ENCODE peak calls at places on chromosome 17, in six cellular contexts. H is omental fat pad, F is pancreas, B is cardiac fibroblast, O is epithelial cell of esophagus, G is fibroblast of lung. W is an unnamed sample.

GRCh38 chr17:19492140-19492539 is 41.5 kb upstream of the SLC47A1 start:
- DNase-seq in O (no peak), G (no peak), B (no peak), F (no peak), H (no peak), W (no peak)

GRCh38 chr17:47218896-47219430 is 9.8 kb downstream of the MYL4 start:
- DNase-seq in O (no peak), G (no peak), H (no peak), F (no peak), B (no peak), W (no peak)

GRCh38 chr17:6205525-6205924 is 135.3 kb downstream of the WSCD1 start:
- DNase-seq in F (no peak), H (no peak), G (no peak), O (no peak), B (no peak), W (no peak)

GRCh38 chr17:36463916-36464764 is 22.3 kb upstream of the ZNHIT3 start:
- DNase-seq in G (peak), O (peak), F (peak), H (no peak), B (peak), W (peak)

GRCh38 chr17:44795421-44795820 is 34.7 kb downstream of the GJC1 start:
- DNase-seq in G (no peak), H (no peak), F (no peak), O (no peak), B (no peak), W (no peak)

GRCh38 chr17:43431741-43432523 is 33.1 kb downstream of the ARL4D start:
- DNase-seq in F (no peak), H (no peak), B (peak), G (peak), O (no peak), W (no peak)

GRCh38 chr17:47806913-47807255 is 14.7 kb downstream of the OSBPL7 start:
- DNase-seq in O (no peak), F (no peak), G (no peak), H (no peak), B (no peak), W (no peak)

GRCh38 chr17:1646199-1646875 is 805 bp upstream of the SCARF1 start:
- DNase-seq in B (no peak), H (no peak), G (no peak), O (no peak), F (no peak), W (no peak)

GRCh38 chr17:82287849-82288601 is 14.5 kb upstream of the CSNK1D start:
- DNase-seq in O (peak), G (peak), H (no peak), B (peak), F (peak), W (no peak)

GRCh38 chr17:75531724-75532090 is 6.2 kb downstream of the LLGL2 start:
- DNase-seq in F (no peak), G (no peak), H (no peak), B (no peak), O (peak), W (no peak)

GRCh38 chr17:81345211-81346089 is 49.8 kb upstream of the BAHCC1 start:
- DNase-seq in F (peak), B (peak), H (no peak), O (peak), G (peak), W (peak)

GRCh38 chr17:80477647-80478478 is 1.5 kb upstream of the NPTX1 start:
- DNase-seq in F (peak), O (peak), B (peak), G (peak), H (no peak), W (no peak)

GRCh38 chr17:13740692-13741091 is 139.0 kb upstream of the HS3ST3A1 start:
- DNase-seq in O (no peak), B (peak), H (no peak), F (no peak), G (peak), W (no peak)

GRCh38 chr17:71936977-71937376 is 183.8 kb upstream of the SOX9 start:
- DNase-seq in G (no peak), B (no peak), F (no peak), O (peak), H (no peak), W (no peak)

GRCh38 chr17:47252209-47252608 is 1.4 kb upstream of the ITGB3 start:
- DNase-seq in G (no peak), F (no peak), H (no peak), B (no peak), O (no peak), W (no peak)

GRCh38 chr17:67558740-67559380 is 158.9 kb upstream of the NOL11 start:
- DNase-seq in B (peak), G (no peak), O (peak), H (peak), F (no peak), W (no peak)

GRCh38 chr17:33989357-33990148 is 265.5 kb upstream of the CCL2 start:
- DNase-seq in O (no peak), F (no peak), G (no peak), H (no peak), B (no peak), W (no peak)

GRCh38 chr17:47615766-47616424 is 33.8 kb upstream of the KPNB1 start:
- DNase-seq in F (no peak), B (peak), O (peak), H (no peak), G (peak), W (peak)

GRCh38 chr17:2701996-2702741 is 9.4 kb downstream of the CLUH start:
- DNase-seq in F (peak), O (no peak), B (no peak), G (no peak), H (no peak), W (no peak)

GRCh38 chr17:11278984-11279270 is 37.9 kb downstream of the SHISA6 start:
- DNase-seq in O (no peak), H (no peak), F (no peak), B (no peak), G (no peak), W (no peak)

GRCh38 chr17:61251939-61252865 is 147.4 kb upstream of the TBX2 start:
- DNase-seq in F (peak), O (no peak), G (peak), H (peak), B (peak), W (peak)

GRCh38 chr17:42185497-42185860 is 227 bp upstream of the HCRT start:
- DNase-seq in H (no peak), F (no peak), G (no peak), B (no peak), O (no peak), W (no peak)

GRCh38 chr17:35546489-35546888 is 9.0 kb upstream of the SLFN12L start:
- DNase-seq in F (no peak), O (no peak), B (no peak), G (no peak), H (no peak), W (no peak)

GRCh38 chr17:21353326-21354010 is 22.7 kb upstream of the KCNJ12 start:
- DNase-seq in H (no peak), F (peak), O (peak), G (no peak), B (peak), W (no peak)

GRCh38 chr17:412211-413015 is 59.8 kb upstream of the RPH3AL start:
- DNase-seq in G (peak), F (peak), B (peak), O (peak), H (no peak), W (peak)

GRCh38 chr17:29389994-29390855 is at the start of gene TAOK1:
- DNase-seq in B (peak), G (peak), H (peak), O (peak), F (peak), W (peak)
- TF ChIP-seq CTCF in B (no peak), G (no peak), H (no peak), O (no peak), F (no peak), W (no peak)

DNA sequence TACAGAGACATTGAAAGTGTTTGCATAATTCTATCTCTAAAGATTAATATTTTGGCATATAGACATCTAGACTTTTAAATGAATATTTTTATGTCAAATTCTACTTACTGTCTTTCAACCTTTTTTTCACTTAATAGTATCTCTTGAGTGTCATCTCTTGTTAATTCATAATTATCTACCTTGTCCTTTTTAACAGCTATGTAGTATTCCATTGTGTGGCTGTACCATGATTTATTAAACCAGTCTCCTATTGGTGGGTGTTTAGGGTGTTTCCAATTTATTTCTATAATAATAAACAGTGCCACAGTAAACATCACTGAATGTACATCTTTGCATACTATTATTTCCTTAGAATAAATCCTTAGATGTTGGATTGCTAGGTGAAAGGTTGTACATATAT is 16.3 kb upstream of the RNF222 start:
- DNase-seq in H (no peak), G (no peak), F (no peak), O (no peak), B (no peak), W (no peak)
- TF ChIP-seq CTCF in H (no peak), G (no peak), F (no peak), O (no peak), B (no peak), W (no peak)

GRCh38 chr17:78387982-78388941 is 9.8 kb downstream of the PGS1 start:
- DNase-seq in H (no peak), B (no peak), O (no peak), G (peak), F (no peak), W (no peak)
- TF ChIP-seq CTCF in H (no peak), B (no peak), O (no peak), G (no peak), F (no peak), W (no peak)

GRCh38 chr17:17570207-17570797 is 21.2 kb downstream of the PEMT start:
- DNase-seq in F (no peak), H (no peak), B (peak), O (no peak), G (peak), W (peak)
- TF ChIP-seq CTCF in F (peak), H (no peak), B (peak), O (peak), G (peak), W (peak)

DNA sequence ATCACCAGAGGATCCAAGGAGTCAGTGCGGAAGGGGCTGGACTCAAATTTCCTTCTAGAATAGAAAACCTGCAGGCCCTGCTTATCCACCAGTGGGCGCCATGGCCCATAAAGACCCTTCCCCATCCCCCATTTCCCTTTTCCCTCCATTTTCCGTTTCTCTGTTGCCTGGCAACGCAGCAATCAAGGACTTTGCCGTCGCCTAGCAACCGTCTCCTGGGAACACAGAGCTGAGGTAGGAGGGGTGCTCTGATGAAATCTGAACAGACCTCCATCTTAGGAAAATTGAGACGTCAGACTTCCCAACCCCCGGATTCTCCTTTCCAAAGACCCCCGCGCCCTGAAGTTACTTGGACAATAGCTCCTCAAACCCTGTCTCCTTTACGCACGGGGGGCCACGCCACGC is 5.7 kb downstream of the DLG4 start:
- DNase-seq in O (peak), G (peak), H (peak), B (peak), F (peak), W (peak)
- TF ChIP-seq CTCF in O (peak), G (peak), H (no peak), B (peak), F (no peak), W (peak)

GRCh38 chr17:73498176-73498575 is 146.1 kb downstream of the SDK2 start:
- DNase-seq in O (no peak), H (no peak), B (no peak), F (no peak), G (no peak), W (no peak)
- TF ChIP-seq CTCF in O (no peak), H (no peak), B (no peak), F (no peak), G (no peak), W (no peak)

W was measured in astrocyte of the cerebellum.